ENCODE peak calls at places on chromosomes 2 and 18, in seven cellular contexts. H is HCT116, E is K562, A is H1, V is SK-N-SH, M is GM12878, O is HepG2. L is an unnamed sample.

GRCh38 chr2:150191349-150191748 is 296.1 kb downstream of the RND3 start:
- DNase-seq in H (no peak), E (no peak), A (no peak), V (no peak), M (no peak), O (no peak), L (no peak)

GRCh38 chr2:168348076-168348475 is 100.7 kb upstream of the STK39 start:
- DNase-seq in H (peak; percentile 57), E (peak; percentile 57), A (no peak), V (peak; percentile 40), M (no peak), O (peak; percentile 73), L (peak; percentile 2)

GRCh38 chr2:12102679-12103078 is 356.2 kb downstream of the LPIN1 start:
- DNase-seq in H (no peak), E (no peak), A (no peak), V (no peak), M (no peak), O (no peak), L (no peak)

GRCh38 chr18:44625367-44625766 is 55.3 kb upstream of the SETBP1 start:
- DNase-seq in H (no peak), E (no peak), A (no peak), V (no peak), M (no peak), O (no peak), L (no peak)

GRCh38 chr2:27211241-27211942 is 449 bp upstream of the ATRAID start:
- DNase-seq in H (no peak), E (peak; percentile 95), A (no peak), V (peak; percentile 74), M (no peak), O (no peak), L (no peak)

GRCh38 chr2:24827321-24828261 is 34.4 kb downstream of the CENPO start:
- DNase-seq in H (peak; percentile 61), E (peak; percentile 80), A (peak; percentile 81), V (peak; percentile 94), M (peak; percentile 24), O (peak; percentile 84), L (peak; percentile 84)

GRCh38 chr2:1572638-1573037 is 159.4 kb downstream of the TPO start:
- DNase-seq in H (no peak), E (no peak), A (no peak), V (no peak), M (no peak), O (no peak), L (no peak)

GRCh38 chr18:57951999-57952774 is 91.8 kb upstream of the NEDD4L start:
- DNase-seq in H (no peak), E (no peak), A (no peak), V (no peak), M (no peak), O (no peak), L (no peak)

GRCh38 chr2:238060096-238060541 is 682 bp upstream of the SCLY start:
- DNase-seq in H (no peak), E (no peak), A (no peak), V (no peak), M (no peak), O (no peak), L (peak; percentile 4)

GRCh38 chr2:14693874-14694273 is 61.4 kb downstream of the LRATD1 start:
- DNase-seq in H (no peak), E (no peak), A (no peak), V (no peak), M (no peak), O (no peak), L (peak; percentile 1)

GRCh38 chr2:241340621-241341163 is 15.4 kb upstream of the FARP2 start:
- DNase-seq in H (no peak), E (no peak), A (no peak), V (no peak), M (no peak), O (no peak), L (no peak)

GRCh38 chr2:14016289-14016955 is 616.1 kb upstream of the LRATD1 start:
- DNase-seq in H (no peak), E (no peak), A (no peak), V (peak; percentile 5), M (no peak), O (no peak), L (peak; percentile 13)

DNA sequence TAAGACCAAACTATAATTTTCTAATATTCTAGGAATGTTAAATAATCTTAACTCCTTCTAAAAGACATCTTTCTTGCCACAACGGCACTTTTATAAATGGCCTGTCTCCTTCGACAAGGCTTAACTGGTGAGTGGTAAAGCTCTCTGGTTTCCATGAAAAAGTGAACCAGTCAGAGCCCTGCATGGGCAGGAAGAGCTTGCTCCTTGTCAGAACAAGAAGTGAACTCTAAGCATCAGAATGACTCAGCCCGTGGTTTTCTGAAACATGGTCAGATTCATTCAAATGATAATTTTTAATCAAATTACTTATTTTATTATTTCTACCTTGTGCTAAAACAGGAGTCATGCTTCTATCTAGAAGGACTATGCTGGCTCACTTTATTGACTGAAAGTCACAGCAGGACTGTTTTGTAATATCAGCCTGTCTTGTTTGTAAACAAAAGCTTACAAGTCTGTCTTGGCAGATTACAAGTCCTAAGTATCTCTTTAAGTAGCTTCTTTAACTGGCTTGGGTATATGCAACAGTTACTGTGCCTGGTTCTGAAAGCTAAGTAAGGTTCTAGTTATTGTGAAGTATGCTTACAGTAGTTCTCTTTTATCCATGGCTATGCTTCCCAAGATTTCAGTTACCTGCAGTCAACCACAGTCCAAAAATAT is 245.4 kb downstream of the NAPG start:
- DNase-seq in H (no peak), E (no peak), A (no peak), V (no peak), M (peak; percentile 17), O (no peak), L (no peak)
- TF ChIP-seq JUND in H (no peak), E (no peak), A (no peak), V (no peak), M (no peak), O (no peak), L (no peak)

GRCh38 chr2:132417430-132418035 is 928 bp downstream of the GPR39 start:
- DNase-seq in H (no peak), E (no peak), A (no peak), V (no peak), M (no peak), O (no peak), L (no peak)

GRCh38 chr2:132416996-132417395 is 391 bp downstream of the GPR39 start:
- DNase-seq in H (no peak), E (no peak), A (no peak), V (peak; percentile 23), M (no peak), O (no peak), L (no peak)

GRCh38 chr2:132416080-132416911 is at the start of gene GPR39:
- DNase-seq in H (peak; percentile 94), E (peak; percentile 10), A (peak; percentile 75), V (peak; percentile 79), M (no peak), O (peak; percentile 92), L (peak; percentile 61)

GRCh38 chr2:132412021-132412420 is 4.6 kb upstream of the GPR39 start:
- DNase-seq in H (no peak), E (no peak), A (no peak), V (no peak), M (no peak), O (no peak), L (no peak)

GRCh38 chr2:132415256-132416079 is 1.1 kb upstream of the GPR39 start:
- DNase-seq in H (no peak), E (no peak), A (no peak), V (no peak), M (no peak), O (no peak), L (no peak)
- TF ChIP-seq JUND in H (no peak), E (no peak), A (no peak), V (no peak), M (no peak), O (no peak), L (no peak)

GRCh38 chr18:23716516-23716915 is 27.3 kb downstream of the LAMA3 start:
- DNase-seq in H (no peak), E (no peak), A (no peak), V (no peak), M (no peak), O (no peak), L (no peak)

GRCh38 chr18:23710068-23710527 is 20.8 kb downstream of the LAMA3 start:
- DNase-seq in H (peak; percentile 48), E (peak; percentile 59), A (no peak), V (no peak), M (no peak), O (no peak), L (no peak)

GRCh38 chr18:23711421-23711820 is 22.2 kb downstream of the LAMA3 start:
- DNase-seq in H (no peak), E (no peak), A (no peak), V (no peak), M (no peak), O (no peak), L (no peak)

GRCh38 chr18:23710946-23711345 is 21.7 kb downstream of the LAMA3 start:
- DNase-seq in H (no peak), E (no peak), A (no peak), V (no peak), M (no peak), O (no peak), L (no peak)

GRCh38 chr18:23712445-23712844 is 23.2 kb downstream of the LAMA3 start:
- DNase-seq in H (no peak), E (no peak), A (no peak), V (no peak), M (no peak), O (no peak), L (no peak)
- TF ChIP-seq JUND in H (no peak), E (no peak), A (no peak), V (no peak), M (no peak), O (no peak), L (no peak)

DNA sequence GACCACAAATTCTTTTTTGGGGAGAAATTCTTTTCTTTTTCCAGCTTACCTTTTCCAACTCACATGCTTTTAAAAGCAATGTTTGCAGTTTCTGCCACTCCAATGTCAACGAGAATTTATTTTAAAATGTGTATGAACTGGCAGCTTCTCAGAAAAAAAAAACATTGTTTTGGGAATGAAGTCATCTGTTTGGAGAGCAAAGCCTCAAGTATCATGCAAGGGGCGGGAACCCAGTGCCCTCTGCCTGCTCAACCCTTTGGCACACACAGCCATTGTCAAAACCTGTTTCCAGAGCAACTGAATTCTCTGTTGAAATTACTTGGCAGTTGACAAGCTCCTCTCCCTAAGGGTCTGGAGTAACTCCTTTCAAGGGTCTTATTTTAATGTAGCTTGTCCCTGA is 128.5 kb downstream of the QPCT start:
- DNase-seq in H (no peak), E (no peak), A (no peak), V (no peak), M (no peak), O (no peak), L (peak; percentile 23)
- TF ChIP-seq JUND in H (no peak), E (no peak), A (no peak), V (peak; percentile 34), M (no peak), O (no peak), L (no peak)